ENCODE peak calls at places on chromosomes 1 and 21, in six cellular contexts. W, P, Z, B, U and X are unnamed samples.

GRCh38 chr1:226882187-226882586 is 11.8 kb downstream of the PSEN2 start:
- DNase-seq in W (no peak), P (no peak), Z (no peak), B (no peak), U (peak), X (no peak)

GRCh38 chr1:36464605-36465393 is 615 bp upstream of the MRPS15 start:
- DNase-seq in W (no peak), P (no peak), Z (no peak), B (no peak), U (peak), X (no peak)

GRCh38 chr1:3925762-3926161 is 25.7 kb upstream of the C1orf174 start:
- DNase-seq in W (no peak), P (no peak), Z (no peak), B (no peak), U (no peak), X (no peak)

GRCh38 chr1:47963568-47963973 is 33.6 kb downstream of the TRABD2B start:
- DNase-seq in W (no peak), P (no peak), Z (no peak), B (no peak), U (no peak), X (no peak)

GRCh38 chr1:59730759-59731478 is 83.8 kb upstream of the HOOK1 start:
- DNase-seq in W (peak), P (no peak), Z (no peak), B (no peak), U (no peak), X (no peak)

GRCh38 chr1:210143465-210144062 is 89.0 kb upstream of the SERTAD4 start:
- DNase-seq in W (peak), P (no peak), Z (peak), B (no peak), U (peak), X (peak)

GRCh38 chr1:201562659-201563405 is 23.9 kb downstream of the NAV1 start:
- DNase-seq in W (peak), P (no peak), Z (no peak), B (no peak), U (no peak), X (no peak)

GRCh38 chr1:89286549-89287181 is 14.0 kb upstream of the GBP5 start:
- DNase-seq in W (no peak), P (no peak), Z (no peak), B (no peak), U (no peak), X (no peak)

GRCh38 chr1:34360574-34360973 is 183.9 kb downstream of the C1orf94 start:
- DNase-seq in W (no peak), P (no peak), Z (no peak), B (no peak), U (no peak), X (no peak)

GRCh38 chr1:160997323-160998038 is 23.5 kb downstream of the F11R start:
- DNase-seq in W (peak), P (peak), Z (no peak), B (peak), U (no peak), X (peak)

GRCh38 chr1:63643926-63644325 is 50.7 kb downstream of the PGM1 start:
- DNase-seq in W (no peak), P (no peak), Z (no peak), B (no peak), U (peak), X (no peak)

GRCh38 chr21:22900511-22900910 is 1902.3 kb downstream of the NCAM2 start:
- DNase-seq in W (peak), P (no peak), Z (no peak), B (no peak), U (no peak), X (no peak)

GRCh38 chr1:36530791-36531190 is 48.1 kb upstream of the CSF3R start:
- DNase-seq in W (no peak), P (no peak), Z (no peak), B (no peak), U (no peak), X (no peak)

GRCh38 chr1:178356299-178356698 is 140.5 kb downstream of the CLEC20A start:
- DNase-seq in W (no peak), P (no peak), Z (no peak), B (no peak), U (no peak), X (no peak)

GRCh38 chr1:10755977-10756521 is 40.4 kb downstream of the CASZ1 start:
- DNase-seq in W (peak), P (no peak), Z (no peak), B (no peak), U (no peak), X (peak)

GRCh38 chr21:38743772-38744529 is 61.8 kb upstream of the ETS2 start:
- DNase-seq in W (peak), P (no peak), Z (no peak), B (no peak), U (no peak), X (no peak)

GRCh38 chr1:225441314-225442119 is 13.7 kb upstream of the LBR start:
- DNase-seq in W (no peak), P (no peak), Z (no peak), B (no peak), U (no peak), X (no peak)

GRCh38 chr1:68346192-68346808 is 103.5 kb downstream of the RPE65 start:
- DNase-seq in W (peak), P (no peak), Z (no peak), B (no peak), U (peak), X (peak)